ENCODE peak calls at places on chromosome 12, in nine cellular contexts. W is psoas muscle, C is mucosa of descending colon, D is tibial nerve, L is SJSA1, I is prostate gland, E is aorta, M is thoracic aorta, V is SK-N-SH. S is an unnamed sample.

GRCh38 chr12:77751939-77752338 is 78.8 kb upstream of the NAV3 start:
- DNase-seq in W (no peak), C (no peak), D (no peak), L (no peak), I (no peak), E (no peak), M (no peak), V (no peak), S (no peak)

GRCh38 chr12:116818341-116818856 is 62.8 kb downstream of the HRK start:
- DNase-seq in W (no peak), C (no peak), D (no peak), L (no peak), I (peak; percentile 36), E (no peak), M (no peak), V (peak; percentile 27), S (peak; percentile 62)

GRCh38 chr12:47938594-47938993 is 24.8 kb upstream of the TMEM106C start:
- DNase-seq in W (no peak), C (no peak), D (no peak), L (no peak), I (no peak), E (no peak), M (no peak), V (no peak), S (no peak)

GRCh38 chr12:106583578-106584103 is 837 bp downstream of the RFX4 start:
- DNase-seq in W (no peak), C (no peak), D (no peak), L (peak; percentile 13), I (no peak), E (no peak), M (no peak), V (peak; percentile 61), S (no peak)

GRCh38 chr12:101407054-101407437 is 526 bp downstream of the ARL1 start:
- DNase-seq in W (peak; percentile 64), C (no peak), D (no peak), L (no peak), I (peak; percentile 20), E (no peak), M (no peak), V (no peak), S (no peak)

GRCh38 chr12:124441443-124442190 is 125.8 kb downstream of the NCOR2 start:
- DNase-seq in W (no peak), C (no peak), D (no peak), L (peak; percentile 95), I (no peak), E (peak; percentile 75), M (no peak), V (no peak), S (no peak)

GRCh38 chr12:100024974-100025555 is 40.3 kb upstream of the ANKS1B start:
- DNase-seq in W (no peak), C (no peak), D (no peak), L (no peak), I (no peak), E (no peak), M (no peak), V (no peak), S (no peak)

GRCh38 chr12:76241371-76241770 is 106.8 kb downstream of the BBS10 start:
- DNase-seq in W (no peak), C (no peak), D (no peak), L (no peak), I (no peak), E (no peak), M (no peak), V (no peak), S (no peak)

GRCh38 chr12:51371295-51371953 is 19.8 kb downstream of the GALNT6 start:
- DNase-seq in W (peak; percentile 86), C (no peak), D (no peak), L (peak; percentile 97), I (peak; percentile 41), E (peak; percentile 83), M (peak; percentile 36), V (peak; percentile 80), S (peak; percentile 93)

GRCh38 chr12:11986165-11986564 is 84.6 kb upstream of the BCL2L14 start:
- DNase-seq in W (no peak), C (no peak), D (no peak), L (peak; percentile 28), I (no peak), E (no peak), M (no peak), V (no peak), S (no peak)

GRCh38 chr12:127546721-127547505 is 720.1 kb upstream of the TMEM132C start:
- DNase-seq in W (no peak), C (no peak), D (no peak), L (no peak), I (no peak), E (no peak), M (no peak), V (no peak), S (no peak)

GRCh38 chr12:75446857-75447256 is 33.7 kb upstream of the GLIPR1 start:
- DNase-seq in W (no peak), C (no peak), D (no peak), L (peak; percentile 37), I (no peak), E (no peak), M (no peak), V (no peak), S (no peak)

GRCh38 chr12:59041241-59042121 is 121.2 kb upstream of the LRIG3 start:
- DNase-seq in W (no peak), C (no peak), D (no peak), L (peak; percentile 90), I (peak; percentile 34), E (no peak), M (no peak), V (no peak), S (no peak)

GRCh38 chr12:6328945-6329692 is 12.8 kb downstream of the TNFRSF1A start:
- DNase-seq in W (no peak), C (no peak), D (no peak), L (no peak), I (no peak), E (peak; percentile 57), M (no peak), V (no peak), S (no peak)

GRCh38 chr12:57162541-57163125 is 15.2 kb upstream of the LRP1-AS start:
- DNase-seq in W (no peak), C (no peak), D (no peak), L (no peak), I (no peak), E (no peak), M (no peak), V (no peak), S (no peak)
- H3K36me3 ChIP-seq in W (peaks cover 42% of the 10 kb centered on the region), C (no peaks in the 10 kb centered on the region), D (peaks cover 96% of the 10 kb centered on the region), L (peaks cover 97% of the 10 kb centered on the region), I (peaks cover 30% of the 10 kb centered on the region), E (peaks cover 23% of the 10 kb centered on the region), M (peaks cover 81% of the 10 kb centered on the region), V (peaks cover 73% of the 10 kb centered on the region), S (peaks cover 98% of the 10 kb centered on the region)

GRCh38 chr12:121294151-121294889 is 2.2 kb downstream of the CAMKK2 start:
- DNase-seq in W (no peak), C (no peak), D (no peak), L (no peak), I (no peak), E (no peak), M (no peak), V (no peak), S (no peak)
- H3K4me3 ChIP-seq in W (no peak overlapping the region), C (no peak overlapping the region), D (no peak overlapping the region), L (no peak overlapping the region), I (no peak overlapping the region), E (no peak overlapping the region), M (no peak overlapping the region), V (no peak overlapping the region), S (no peak overlapping the region)

DNA sequence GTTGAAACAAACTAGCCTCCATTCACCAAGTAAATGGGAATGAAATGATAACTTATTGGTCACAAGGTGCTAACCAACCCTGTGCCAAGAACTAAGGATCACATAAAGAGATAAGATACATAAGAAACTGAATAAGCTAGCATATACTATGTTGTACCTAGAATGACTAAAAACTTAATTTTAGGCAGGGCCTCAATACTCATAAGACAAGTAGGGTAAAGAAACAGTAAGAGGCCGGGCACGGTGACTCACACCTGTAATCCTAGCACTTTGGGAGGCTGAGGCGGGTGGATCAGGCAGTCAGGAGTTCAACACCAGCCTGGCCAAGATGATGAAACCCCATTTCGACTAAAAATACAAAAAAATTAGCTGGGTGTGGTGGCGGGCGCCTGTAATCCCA is 17.7 kb downstream of the GDF11 start:
- DNase-seq in W (no peak), C (no peak), D (no peak), L (no peak), I (no peak), E (no peak), M (no peak), V (no peak), S (no peak)
- H3K36me3 ChIP-seq in W (peaks cover 83% of the 10 kb centered on the region), C (peaks cover 5% of the 10 kb centered on the region), D (peaks cover 79% of the 10 kb centered on the region), L (peaks cover 78% of the 10 kb centered on the region), I (no peaks in the 10 kb centered on the region), E (peaks cover 14% of the 10 kb centered on the region), M (peaks cover 32% of the 10 kb centered on the region), V (peaks cover 47% of the 10 kb centered on the region), S (peaks cover 10% of the 10 kb centered on the region)

GRCh38 chr12:15534322-15534721 is 212.0 kb downstream of the PTPRO start:
- DNase-seq in W (no peak), C (no peak), D (no peak), L (no peak), I (no peak), E (no peak), M (no peak), V (no peak), S (no peak)
- H3K4me3 ChIP-seq in W (no peak overlapping the region), C (no peak overlapping the region), D (no peak overlapping the region), L (no peak overlapping the region), I (no peak overlapping the region), E (no peak overlapping the region), M (peak overlapping the region; percentile 37), V (no peak overlapping the region), S (no peak overlapping the region)

DNA sequence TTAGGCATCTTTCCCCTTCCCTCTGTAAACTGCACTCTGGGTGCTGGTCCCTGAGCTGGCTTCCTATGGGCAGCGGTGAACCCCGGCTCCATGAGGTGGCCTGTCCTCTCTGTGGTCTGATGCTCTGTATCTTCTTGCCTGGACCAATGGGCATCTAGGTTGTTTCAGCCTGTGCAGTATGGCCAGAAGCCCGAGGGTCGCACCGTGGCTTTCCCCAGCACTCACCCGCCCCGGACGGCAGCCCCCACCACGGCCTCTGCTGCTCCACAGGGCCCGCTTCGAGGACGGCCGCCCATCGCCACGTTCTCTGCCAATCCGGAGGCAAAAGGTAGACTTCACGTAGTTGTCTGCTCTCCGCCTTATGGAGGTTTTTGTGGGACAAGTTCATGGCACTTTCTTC is 70.1 kb downstream of the EP400 start:
- DNase-seq in W (no peak), C (no peak), D (no peak), L (no peak), I (no peak), E (no peak), M (no peak), V (no peak), S (no peak)
- H3K36me3 ChIP-seq in W (peaks cover 93% of the 10 kb centered on the region), C (no peaks in the 10 kb centered on the region), D (peaks cover 100% of the 10 kb centered on the region), L (peaks cover 89% of the 10 kb centered on the region), I (peaks cover 12% of the 10 kb centered on the region), E (peaks cover 3% of the 10 kb centered on the region), M (peaks cover 62% of the 10 kb centered on the region), V (peaks cover 77% of the 10 kb centered on the region), S (peaks cover 19% of the 10 kb centered on the region)

GRCh38 chr12:24903305-24904088 is 45.4 kb downstream of the BCAT1 start:
- DNase-seq in W (no peak), C (no peak), D (no peak), L (no peak), I (no peak), E (no peak), M (no peak), V (no peak), S (no peak)
- H3K4me3 ChIP-seq in W (peak overlapping the region; percentile 66), C (no peak overlapping the region), D (peak overlapping the region; percentile 35), L (no peak overlapping the region), I (peak overlapping the region; percentile 33), E (peak overlapping the region; percentile 50), M (peak overlapping the region; percentile 92), V (no peak overlapping the region), S (peak overlapping the region; percentile 49)

GRCh38 chr12:108657130-108657745 is 23.5 kb upstream of the SELPLG start:
- DNase-seq in W (no peak), C (peak; percentile 37), D (no peak), L (no peak), I (no peak), E (no peak), M (no peak), V (no peak), S (no peak)
- H3K36me3 ChIP-seq in W (peaks cover 84% of the 10 kb centered on the region), C (no peaks in the 10 kb centered on the region), D (peaks cover 64% of the 10 kb centered on the region), L (peaks cover 57% of the 10 kb centered on the region), I (no peaks in the 10 kb centered on the region), E (peaks cover 4% of the 10 kb centered on the region), M (peaks cover 22% of the 10 kb centered on the region), V (peaks cover 48% of the 10 kb centered on the region), S (no peaks in the 10 kb centered on the region)

S was measured in right lobe of liver.